ENCODE peak calls at places on chromosomes 4 and X, in five cellular contexts. L is NB4, A is upper lobe of left lung, Q is Peyer's patch, G is adrenal gland. N is an unnamed sample.

GRCh38 chr4:183030823-183031222 is 68.2 kb upstream of the WWC2 start:
- DNase-seq in L (no peak), A (no peak), Q (no peak), G (no peak), N (no peak)

GRCh38 chrX:10246846-10247245 is 90.1 kb downstream of the CLCN4 start:
- DNase-seq in L (no peak), A (no peak), Q (no peak), G (no peak), N (no peak)

GRCh38 chrX:57417827-57418226 is 131.3 kb downstream of the FAAH2 start:
- DNase-seq in L (no peak), A (no peak), Q (no peak), G (no peak), N (no peak)

GRCh38 chr4:92249541-92249940 is 54.2 kb upstream of the GRID2 start:
- DNase-seq in L (no peak), A (no peak), Q (no peak), G (no peak), N (no peak)

GRCh38 chr4:99803702-99804101 is 12.9 kb upstream of the DAPP1 start:
- DNase-seq in L (no peak), A (no peak), Q (no peak), G (no peak), N (no peak)

GRCh38 chr4:76892001-76892400 is 5.9 kb downstream of the SOWAHB start:
- DNase-seq in L (no peak), A (no peak), Q (no peak), G (no peak), N (no peak)

GRCh38 chrX:54423161-54423888 is 16.9 kb upstream of the TSR2 start:
- DNase-seq in L (peak), A (no peak), Q (no peak), G (no peak), N (no peak)

GRCh38 chrX:64894454-64895038 is 81.7 kb downstream of the ZC4H2 start:
- DNase-seq in L (peak), A (no peak), Q (peak), G (peak), N (peak)

GRCh38 chr4:137934921-137935320 is 307.2 kb downstream of the SLC7A11 start:
- DNase-seq in L (no peak), A (no peak), Q (no peak), G (no peak), N (no peak)

GRCh38 chr4:24878256-24879016 is 34.4 kb downstream of the CCDC149 start:
- DNase-seq in L (no peak), A (no peak), Q (no peak), G (no peak), N (no peak)

GRCh38 chr4:113170115-113170817 is 120.8 kb downstream of the ANK2 start:
- DNase-seq in L (no peak), A (no peak), Q (no peak), G (no peak), N (no peak)

DNA sequence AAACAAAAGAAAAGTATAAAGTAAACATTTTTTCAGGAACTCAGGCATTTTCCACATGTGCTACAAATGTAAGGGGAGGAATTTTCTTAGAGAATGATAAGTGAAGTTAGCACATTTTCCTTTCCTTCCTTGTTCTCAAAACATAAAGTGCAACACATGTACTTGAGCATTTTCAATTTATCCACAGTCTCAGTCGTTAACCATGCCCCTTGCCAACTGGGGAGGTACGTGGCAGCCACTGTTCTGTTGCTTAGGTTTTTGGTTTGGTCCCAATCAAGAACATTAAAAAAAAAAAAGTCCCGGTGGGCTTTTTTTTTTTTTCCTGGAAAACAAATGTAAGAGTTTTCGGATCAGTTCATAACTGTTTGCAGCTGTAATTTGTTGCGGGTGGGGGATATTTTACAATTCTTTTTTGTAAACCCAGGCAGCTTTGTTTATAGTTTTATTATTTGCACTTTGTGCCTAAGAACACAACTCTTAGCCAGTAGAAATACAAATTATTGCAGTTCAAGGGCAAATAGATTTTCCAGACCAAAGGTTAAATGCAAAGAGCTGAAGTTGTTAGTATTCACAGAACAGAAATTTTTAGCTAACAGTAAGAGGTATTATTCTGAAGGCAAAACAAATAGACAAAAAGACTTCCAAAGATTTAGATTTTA is 112.1 kb upstream of the NAP1L5 start:
- DNase-seq in L (no peak), A (no peak), Q (no peak), G (no peak), N (no peak)
- TF ChIP-seq POLR2A in L (no peak), A (no peak), Q (no peak), G (no peak), N (no peak)

DNA sequence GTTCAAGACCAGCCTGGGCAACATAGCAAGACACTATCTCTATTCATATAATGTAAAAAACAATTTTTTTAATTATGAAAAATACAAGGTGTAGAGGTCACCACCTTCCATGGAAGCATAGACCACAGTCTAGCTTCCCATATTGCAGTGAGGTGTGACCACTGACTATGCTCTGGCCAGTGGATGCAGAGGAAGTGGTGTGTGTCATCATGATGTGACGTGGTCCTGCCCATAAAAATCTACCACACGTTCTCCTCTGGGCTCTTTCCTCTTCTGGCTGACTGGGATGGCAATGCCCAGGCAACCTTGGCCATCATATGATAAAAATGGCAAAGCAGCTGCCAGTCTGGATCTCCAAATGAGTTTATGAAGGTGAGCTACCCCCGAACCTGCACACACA is 65.7 kb downstream of the RBM47 start:
- DNase-seq in L (peak), A (no peak), Q (no peak), G (peak), N (no peak)
- TF ChIP-seq POLR2A in L (no peak), A (no peak), Q (no peak), G (peak), N (no peak)

DNA sequence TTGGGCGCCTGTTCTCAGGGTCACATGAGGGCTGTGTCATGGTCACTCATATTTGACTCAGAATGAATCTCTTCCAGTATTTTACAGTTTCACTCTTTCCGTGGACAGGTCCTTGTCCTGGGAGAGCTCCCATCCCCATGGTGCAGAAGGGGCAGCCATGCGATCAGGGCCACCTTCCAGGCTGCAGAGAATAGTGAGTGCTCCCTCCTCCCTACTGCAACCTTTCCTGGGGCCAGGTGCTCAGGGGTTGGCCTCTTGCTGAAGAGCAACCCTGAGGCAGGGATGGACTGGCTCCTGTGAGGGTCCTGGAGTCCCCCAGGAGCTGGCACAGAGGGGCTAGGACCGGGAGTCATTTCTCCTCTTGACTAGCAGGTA is 108.4 kb downstream of the ABLIM2 start:
- DNase-seq in L (no peak), A (no peak), Q (no peak), G (no peak), N (no peak)
- TF ChIP-seq POLR2A in L (no peak), A (no peak), Q (no peak), G (no peak), N (no peak)

DNA sequence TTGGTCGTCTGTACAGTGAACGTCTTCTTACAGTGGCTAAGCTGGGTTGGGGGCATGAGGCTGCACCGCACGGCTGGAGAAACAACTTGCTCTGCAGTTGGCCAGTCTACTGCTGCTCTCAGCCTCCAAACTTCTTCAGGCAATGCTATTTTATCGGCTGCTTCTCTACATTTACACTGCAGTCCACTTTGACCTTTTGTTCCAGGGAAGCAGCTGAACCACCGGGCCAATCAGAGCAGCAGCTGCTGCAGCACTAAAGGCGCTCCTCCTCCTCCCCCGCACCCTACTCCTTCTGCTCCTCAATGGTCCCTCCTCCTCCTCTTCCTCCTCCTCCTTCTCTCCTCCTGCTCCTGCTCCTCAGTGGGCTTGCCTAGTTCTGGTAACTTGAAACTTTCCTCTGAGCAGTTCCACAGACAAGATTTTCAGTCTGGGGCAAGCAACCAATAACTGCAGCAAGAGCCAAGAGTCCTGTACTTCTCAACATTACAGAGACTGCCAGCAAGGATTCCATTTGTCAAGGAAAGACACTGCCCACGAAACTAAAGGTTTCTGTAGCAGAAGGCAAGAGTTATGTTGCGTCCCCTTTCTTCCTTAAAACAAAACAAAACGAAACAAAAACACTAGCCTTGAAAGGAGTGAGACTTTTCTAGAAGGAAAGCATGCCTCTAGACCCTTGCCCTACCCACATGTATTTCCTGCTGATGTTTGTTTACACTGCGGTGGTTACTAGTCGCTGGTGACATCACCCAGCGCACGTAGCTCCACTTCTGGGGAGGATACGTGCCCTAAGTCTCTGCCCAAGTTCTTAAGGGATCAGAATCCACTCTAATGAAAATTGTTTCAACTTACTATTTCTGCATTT is 125.7 kb upstream of the NAP1L5 start:
- DNase-seq in L (peak), A (no peak), Q (peak), G (peak), N (no peak)
- TF ChIP-seq POLR2A in L (no peak), A (no peak), Q (peak), G (peak), N (no peak)

GRCh38 chr4:86891785-86892638 is at the start of gene C4orf36:
- DNase-seq in L (peak), A (peak), Q (peak), G (peak), N (peak)
- TF ChIP-seq POLR2A in L (no peak), A (peak), Q (no peak), G (no peak), N (no peak)